ENCODE peak calls at places on chromosomes 5 and 9, in seven cellular contexts. D is neuronal stem cell, Z is mesenchymal stem cell, H is AG04450, E is PC-9, Y is HCT116, X is neural progenitor cell. Q is an unnamed sample.
A peak's percentile ranks its signal among the peaks of the same experiment; 100 is the strongest.

GRCh38 chr9:82206946-82207345 is 218.4 kb downstream of the SPATA31D1 start:
- DNase-seq in H (no peak), X (no peak), D (no peak), Z (no peak), E (no peak), Y (no peak), Q (no peak)

GRCh38 chr5:10635257-10635860 is 71.5 kb downstream of the ANKRD33B start:
- DNase-seq in Z (peak; percentile 42), E (no peak), Y (peak; percentile 10), H (no peak), X (no peak), D (no peak), Q (peak; percentile 8)

GRCh38 chr5:151139015-151139414 is 18.6 kb downstream of the ANXA6 start:
- DNase-seq in E (no peak), Z (no peak), H (no peak), X (no peak), D (no peak), Y (no peak), Q (no peak)

GRCh38 chr5:95892784-95893354 is 68.8 kb downstream of the ELL2 start:
- DNase-seq in D (no peak), H (no peak), E (no peak), Z (peak; percentile 57), X (peak; percentile 42), Y (peak; percentile 16), Q (no peak)

GRCh38 chr5:149094996-149095395 is 32.1 kb upstream of the SH3TC2 start:
- DNase-seq in E (peak; percentile 57), Y (no peak), Z (no peak), H (no peak), X (no peak), D (no peak), Q (no peak)

GRCh38 chr5:68656936-68657857 is 436.6 kb upstream of the SLC30A5 start:
- DNase-seq in X (no peak), Y (no peak), D (no peak), E (peak; percentile 64), H (no peak), Z (no peak), Q (no peak)

GRCh38 chr5:61228691-61229280 is 66.5 kb upstream of the SMIM15 start:
- DNase-seq in D (no peak), H (no peak), Z (peak; percentile 12), X (no peak), E (no peak), Y (no peak), Q (no peak)

GRCh38 chr5:125411163-125412050 is 665.0 kb upstream of the ZNF608 start:
- DNase-seq in Z (peak; percentile 57), Y (no peak), D (no peak), H (no peak), E (no peak), X (peak; percentile 3), Q (no peak)

GRCh38 chr9:14661421-14662059 is 31.7 kb downstream of the ZDHHC21 start:
- DNase-seq in E (no peak), Y (no peak), D (no peak), Z (peak; percentile 41), X (peak; percentile 22), H (peak; percentile 4), Q (no peak)

GRCh38 chr5:81848368-81848767 is 97.5 kb upstream of the SSBP2 start:
- DNase-seq in Z (peak; percentile 24), H (no peak), E (no peak), Y (no peak), X (peak; percentile 63), D (peak; percentile 48), Q (no peak)

GRCh38 chr5:16857635-16858034 is 78.5 kb downstream of the MYO10 start:
- DNase-seq in Y (no peak), X (no peak), H (no peak), D (no peak), E (no peak), Z (no peak), Q (no peak)

GRCh38 chr5:134458234-134458633 is 46.6 kb upstream of the CDKN2AIPNL start:
- DNase-seq in Y (no peak), X (no peak), D (no peak), H (no peak), Z (peak; percentile 47), E (no peak), Q (no peak)

GRCh38 chr5:37841223-37841622 is 1.4 kb upstream of the GDNF start:
- DNase-seq in Y (no peak), E (no peak), D (no peak), H (no peak), Z (no peak), X (no peak), Q (no peak)

GRCh38 chr9:136095028-136095494 is at the start of gene NACC2:
- DNase-seq in H (no peak), Y (no peak), E (no peak), Z (peak; percentile 61), X (peak; percentile 79), D (peak; percentile 38), Q (no peak)

GRCh38 chr9:109604788-109605187 is 106.7 kb upstream of the PTPN3 start:
- DNase-seq in Z (no peak), Y (no peak), H (no peak), X (no peak), E (no peak), D (no peak), Q (no peak)

GRCh38 chr9:130980526-130980925 is 28.4 kb upstream of the LAMC3 start:
- DNase-seq in Y (no peak), X (no peak), H (no peak), Z (no peak), E (no peak), D (no peak), Q (no peak)

GRCh38 chr9:5893591-5894236 is 3.0 kb downstream of the MLANA start:
- DNase-seq in H (no peak), D (no peak), E (no peak), Z (no peak), X (no peak), Y (no peak), Q (no peak)

GRCh38 chr5:74314906-74315305 is 325.6 kb downstream of the ENC1 start:
- DNase-seq in D (no peak), Y (no peak), E (peak; percentile 97), Z (no peak), X (no peak), H (no peak), Q (no peak)

GRCh38 chr5:56564451-56565223 is 250.7 kb upstream of the MAP3K1 start:
- DNase-seq in X (no peak), D (no peak), E (no peak), Y (no peak), Z (peak; percentile 99), H (no peak), Q (no peak)

GRCh38 chr9:133478851-133479711 is at the start of gene SLC2A6:
- DNase-seq in H (peak; percentile 7), D (peak; percentile 85), X (peak; percentile 97), E (peak; percentile 70), Z (peak; percentile 87), Y (no peak), Q (peak; percentile 77)

GRCh38 chr9:121756477-121757285 is 105.2 kb downstream of the DAB2IP start:
- DNase-seq in H (no peak), E (no peak), Y (no peak), X (peak; percentile 48), D (no peak), Z (no peak), Q (no peak)

GRCh38 chr5:150481972-150482406 is 25.9 kb upstream of the NDST1 start:
- DNase-seq in X (no peak), Y (no peak), D (no peak), Z (no peak), E (no peak), H (no peak), Q (no peak)

DNA sequence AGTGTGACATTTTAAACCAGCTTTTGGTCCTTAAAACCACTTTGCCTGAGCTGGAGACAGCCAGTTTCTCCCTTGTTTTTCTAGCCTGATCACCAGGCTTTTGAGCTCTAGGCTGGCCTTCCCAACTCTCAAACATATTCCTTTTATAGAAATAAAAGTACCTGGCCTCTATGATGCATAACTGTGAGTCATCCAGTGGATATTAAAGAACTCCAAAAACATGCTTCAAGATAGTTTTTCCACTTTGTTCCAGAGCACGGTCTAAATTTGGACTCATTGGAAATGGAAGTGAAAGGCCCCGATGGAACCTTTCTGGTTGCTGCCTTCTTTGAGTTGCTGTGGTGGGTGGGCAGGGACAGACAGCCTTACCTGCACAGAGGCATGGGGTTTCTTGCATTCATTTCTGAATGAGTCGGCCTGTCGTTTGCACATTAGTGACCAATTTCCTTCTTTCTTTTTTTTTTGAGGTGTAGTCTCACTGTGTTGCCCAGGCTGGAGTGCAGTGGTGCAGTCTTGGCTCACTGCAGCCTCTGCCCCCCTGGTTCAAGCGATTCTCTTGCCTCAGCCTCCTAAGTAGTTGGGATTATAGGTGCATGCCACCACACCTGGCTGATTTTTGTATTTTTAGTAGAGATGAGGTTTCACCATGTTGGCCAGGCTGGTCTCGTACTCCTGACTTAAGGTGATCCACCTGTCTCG is 43.1 kb downstream of the TRIO start:
- DNase-seq in Z (peak; percentile 48), Y (no peak), E (peak; percentile 76), X (no peak), D (no peak), H (peak; percentile 36), Q (no peak)
- H3K27ac ChIP-seq in Z (peak overlapping the region; percentile 84), Y (peak overlapping the region; percentile 81), E (peak overlapping the region; percentile 92), X (no peak overlapping the region), D (no peak overlapping the region), H (peak overlapping the region; percentile 99), Q (no peak overlapping the region)

DNA sequence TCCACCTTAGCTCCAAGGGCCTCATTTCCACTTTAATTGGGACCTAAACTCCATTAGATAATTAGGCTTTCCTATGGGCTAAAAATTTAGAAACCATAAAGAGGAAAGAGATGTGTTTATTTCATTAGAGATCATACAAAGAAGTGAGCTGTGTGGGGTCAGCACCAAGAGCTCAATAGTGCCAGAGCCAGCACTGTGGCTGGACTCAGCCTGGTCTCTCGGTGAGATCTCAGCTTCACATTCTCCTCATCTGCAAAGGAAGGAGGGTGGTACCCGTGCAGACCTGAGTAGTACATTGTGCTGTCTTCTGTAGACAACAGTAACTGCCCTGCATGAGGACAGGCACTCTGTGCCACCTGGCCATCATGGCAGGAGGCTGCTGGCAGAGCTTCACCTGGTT is 136.1 kb upstream of the EPB41L4A start:
- DNase-seq in H (no peak), D (no peak), Z (no peak), X (no peak), E (no peak), Y (no peak), Q (no peak)
- H3K27ac ChIP-seq in H (no peak overlapping the region), D (no peak overlapping the region), Z (no peak overlapping the region), X (no peak overlapping the region), E (no peak overlapping the region), Y (no peak overlapping the region), Q (no peak overlapping the region)

GRCh38 chr5:119289413-119289812 is 66.4 kb upstream of the TNFAIP8 start:
- DNase-seq in Y (no peak), E (no peak), H (no peak), Z (no peak), X (no peak), D (no peak), Q (no peak)
- H3K27ac ChIP-seq in Y (no peak overlapping the region), E (peak overlapping the region; percentile 75), H (no peak overlapping the region), Z (peak overlapping the region; percentile 63), X (no peak overlapping the region), D (no peak overlapping the region), Q (peak overlapping the region; percentile 89)

DNA sequence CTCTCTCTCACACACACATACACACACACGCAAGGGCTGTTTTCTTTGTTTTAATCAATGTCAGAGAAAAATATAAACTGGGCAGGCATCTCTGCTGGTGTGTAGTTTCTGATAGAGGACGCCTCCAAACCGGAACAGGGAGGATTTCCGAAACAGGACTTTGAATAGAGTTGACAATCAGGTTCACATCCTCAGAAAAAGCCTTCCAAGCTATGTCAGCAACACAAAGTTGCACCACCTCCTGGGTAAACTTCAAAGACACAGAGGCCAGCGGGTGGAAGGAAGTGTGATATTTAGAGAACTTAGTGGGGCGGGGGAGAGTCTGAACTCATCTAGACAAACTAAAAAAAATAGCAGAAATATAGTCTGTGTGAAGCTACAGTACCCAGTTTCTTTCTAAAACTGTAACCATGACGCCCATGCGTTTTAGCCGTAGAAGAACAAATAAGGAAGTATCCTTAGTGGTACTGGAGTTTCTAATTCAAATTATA is 1.2 kb downstream of the ST8SIA4 start:
- DNase-seq in Y (no peak), D (peak; percentile 26), H (no peak), E (no peak), Z (no peak), X (peak; percentile 8), Q (peak; percentile 54)
- H3K27ac ChIP-seq in Y (no peak overlapping the region), D (peak overlapping the region; percentile 79), H (no peak overlapping the region), E (no peak overlapping the region), Z (no peak overlapping the region), X (no peak overlapping the region), Q (peak overlapping the region; percentile 96)

Q was measured in CD4-positive, alpha-beta T cell.